ENCODE peak calls at places on chromosomes 11 and 22, in ten cellular contexts. C, G, B, Q, E, H, S, J, M and K are unnamed samples. For H3K4me1, the result is how much of the 10 kb centered on the place peaks cover.

GRCh38 chr22:44331881-44332714 is 19.3 kb upstream of the SHISAL1 start:
- DNase-seq in C (no peak), G (no peak), B (no peak), Q (no peak), E (no peak), H (no peak), S (peak), J (no peak), M (no peak), K (no peak)

GRCh38 chr11:45052361-45052760 is 94.1 kb upstream of the PRDM11 start:
- DNase-seq in C (no peak), G (no peak), B (no peak), Q (no peak), E (no peak), H (no peak), S (no peak), J (no peak), M (no peak), K (no peak)

GRCh38 chr11:16613401-16614381 is 124.8 kb upstream of the C11orf58 start:
- DNase-seq in C (peak), G (peak), B (peak), Q (peak), E (peak), H (peak), S (peak), J (peak), M (peak), K (peak)

GRCh38 chr11:65297026-65297667 is 17.5 kb upstream of the CDC42EP2 start:
- DNase-seq in C (no peak), G (no peak), B (no peak), Q (no peak), E (no peak), H (no peak), S (no peak), J (no peak), M (no peak), K (no peak)

GRCh38 chr22:49212002-49212401 is 615.7 kb downstream of the BRD1 start:
- DNase-seq in C (no peak), G (peak), B (no peak), Q (no peak), E (no peak), H (no peak), S (no peak), J (no peak), M (no peak), K (peak)

GRCh38 chr11:60589611-60590010 is 74.4 kb downstream of the MS4A13 start:
- DNase-seq in C (no peak), G (no peak), B (no peak), Q (no peak), E (no peak), H (no peak), S (no peak), J (no peak), M (no peak), K (no peak)

GRCh38 chr11:116311141-116311540 is 461.6 kb downstream of the BUD13 start:
- DNase-seq in C (no peak), G (no peak), B (no peak), Q (no peak), E (no peak), H (no peak), S (no peak), J (no peak), M (no peak), K (no peak)

GRCh38 chr22:42939941-42940653 is 74.9 kb downstream of the PACSIN2 start:
- DNase-seq in C (no peak), G (peak), B (peak), Q (peak), E (peak), H (no peak), S (no peak), J (no peak), M (peak), K (peak)

GRCh38 chr11:131609921-131610320 is 239.5 kb downstream of the NTM start:
- DNase-seq in C (no peak), G (no peak), B (no peak), Q (no peak), E (no peak), H (no peak), S (no peak), J (no peak), M (peak), K (no peak)

GRCh38 chr11:2460540-2461252 is 15.9 kb downstream of the KCNQ1 start:
- DNase-seq in C (no peak), G (peak), B (no peak), Q (no peak), E (peak), H (no peak), S (no peak), J (no peak), M (no peak), K (no peak)

GRCh38 chr11:108224366-108224765 is 1.5 kb downstream of the ATM start:
- DNase-seq in C (no peak), G (no peak), B (no peak), Q (no peak), E (no peak), H (no peak), S (no peak), J (no peak), M (no peak), K (no peak)

GRCh38 chr11:10990160-10990559 is 132.3 kb upstream of the ZBED5 start:
- DNase-seq in C (no peak), G (no peak), B (no peak), Q (no peak), E (no peak), H (no peak), S (no peak), J (no peak), M (no peak), K (no peak)

GRCh38 chr22:48485144-48486135 is 1342.2 kb downstream of the BRD1 start:
- DNase-seq in C (no peak), G (peak), B (no peak), Q (no peak), E (no peak), H (peak), S (no peak), J (no peak), M (no peak), K (peak)

GRCh38 chr11:59135648-59136461 is 6.8 kb upstream of the FAM111A start:
- DNase-seq in C (peak), G (peak), B (peak), Q (peak), E (peak), H (peak), S (peak), J (peak), M (peak), K (peak)

GRCh38 chr22:24398409-24398808 is 29.0 kb upstream of the ADORA2A start:
- DNase-seq in C (no peak), G (no peak), B (no peak), Q (no peak), E (no peak), H (no peak), S (no peak), J (no peak), M (no peak), K (no peak)

GRCh38 chr11:27460571-27460970 is 12.0 kb downstream of the LGR4 start:
- DNase-seq in C (no peak), G (no peak), B (no peak), Q (no peak), E (no peak), H (no peak), S (no peak), J (no peak), M (peak), K (no peak)

GRCh38 chr22:20107471-20107901 is 8.4 kb upstream of the RANBP1 start:
- DNase-seq in C (peak), G (no peak), B (no peak), Q (no peak), E (no peak), H (peak), S (no peak), J (no peak), M (no peak), K (peak)

GRCh38 chr22:20108757-20109230 is 7.1 kb upstream of the RANBP1 start:
- DNase-seq in C (peak), G (no peak), B (no peak), Q (no peak), E (no peak), H (peak), S (no peak), J (no peak), M (no peak), K (no peak)

GRCh38 chr22:20106849-20107237 is 9.1 kb upstream of the RANBP1 start:
- DNase-seq in C (peak), G (no peak), B (no peak), Q (no peak), E (no peak), H (peak), S (no peak), J (no peak), M (no peak), K (no peak)

GRCh38 chr22:20109411-20110358 is 6.2 kb upstream of the RANBP1 start:
- DNase-seq in C (peak), G (peak), B (no peak), Q (peak), E (no peak), H (peak), S (no peak), J (no peak), M (no peak), K (peak)

GRCh38 chr22:20107951-20108756 is 7.8 kb upstream of the RANBP1 start:
- DNase-seq in C (peak), G (no peak), B (no peak), Q (no peak), E (no peak), H (peak), S (no peak), J (no peak), M (no peak), K (no peak)
- H3K4me3 ChIP-seq in C (no peak), G (no peak), B (no peak), Q (no peak), E (no peak), H (no peak), S (no peak), J (no peak), M (no peak), K (no peak)

DNA sequence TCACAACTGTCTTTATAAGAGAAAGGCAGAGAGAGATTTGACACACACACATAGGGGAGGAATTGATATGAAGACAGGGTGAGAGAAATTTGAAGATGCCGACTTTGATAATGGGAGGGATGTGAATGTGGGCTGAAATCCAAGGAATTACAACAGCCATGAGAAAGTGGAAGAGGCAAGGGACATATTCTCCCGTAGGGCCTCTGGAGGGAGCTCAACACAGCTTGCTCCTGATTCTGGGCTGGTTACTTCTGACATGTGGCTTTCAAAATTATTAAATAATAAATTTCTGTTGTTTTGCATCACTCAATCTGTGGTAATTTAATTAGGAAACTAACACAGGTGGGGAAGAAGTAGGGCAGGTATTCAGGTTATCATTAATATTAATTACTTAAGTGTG is 282.9 kb downstream of the LUZP2 start:
- DNase-seq in C (no peak), G (no peak), B (no peak), Q (no peak), E (no peak), H (no peak), S (peak), J (no peak), M (no peak), K (no peak)
- TF ChIP-seq CTCF in C (no peak), G (no peak), B (no peak), Q (no peak), E (no peak), H (no peak), S (peak), J (no peak), M (no peak), K (peak)

DNA sequence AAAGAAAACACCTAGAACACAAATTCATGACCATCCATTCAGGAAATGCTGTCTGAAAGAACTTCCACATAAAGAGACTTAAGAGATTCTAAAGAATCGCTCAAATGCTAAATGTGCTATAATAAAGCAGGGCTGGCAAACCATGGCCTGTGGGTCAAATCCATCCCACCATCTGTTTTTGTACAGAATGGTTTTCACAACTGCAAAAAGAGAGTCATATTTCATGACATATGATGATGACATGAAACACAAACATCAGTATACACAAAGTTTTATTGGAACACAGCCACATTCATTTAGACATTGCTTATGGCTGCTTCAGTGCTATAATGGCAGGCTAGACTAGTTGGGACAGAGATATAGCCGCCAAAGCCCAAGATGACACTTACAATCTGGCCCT is 85.1 kb downstream of the RRAS2 start:
- DNase-seq in C (no peak), G (no peak), B (no peak), Q (no peak), E (no peak), H (no peak), S (no peak), J (no peak), M (no peak), K (no peak)
- H3K4me1 ChIP-seq in C (under half), G (under half), B (under half), Q (under half), E (under half), H (under half), S (under half), J (under half), M (under half), K (under half)

DNA sequence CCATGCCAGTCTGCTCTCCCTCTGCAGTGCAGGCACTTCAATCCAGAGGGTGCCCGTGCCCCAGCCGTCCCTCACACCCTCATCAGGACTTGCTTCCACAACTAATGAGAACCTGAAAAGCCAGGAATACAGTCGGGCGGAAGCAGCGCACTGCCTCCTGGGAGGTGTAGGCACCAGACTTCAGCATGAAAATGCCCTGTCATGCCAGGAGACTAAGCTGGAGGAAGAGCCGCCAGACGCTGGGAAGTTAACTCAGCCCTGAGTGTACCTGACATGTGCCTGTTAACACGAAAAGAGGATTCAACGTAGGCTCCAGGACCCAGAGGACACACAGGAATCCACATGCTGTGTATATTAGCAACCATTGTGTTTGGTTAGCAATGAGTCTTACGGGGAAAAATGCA is 40.0 kb upstream of the FLI1 start:
- DNase-seq in C (no peak), G (peak), B (peak), Q (peak), E (no peak), H (peak), S (peak), J (no peak), M (peak), K (peak)
- H3K4me3 ChIP-seq in C (no peak), G (no peak), B (no peak), Q (no peak), E (no peak), H (peak), S (no peak), J (no peak), M (peak), K (no peak)